ENCODE peak calls at places on chromosomes 7 and 10, in five cellular contexts. X is CD4-positive, CD25-positive, alpha-beta regulatory T cell; H is IMR-90; A is upper lobe of right lung; S is cardiac muscle cell. O is an unnamed sample.

GRCh38 chr10:7407368-7408002 is 3.3 kb downstream of the SFMBT2 start:
- DNase-seq in X (no peak), H (no peak), A (peak; percentile 65), S (no peak), O (no peak)

GRCh38 chr10:30057421-30057841 is 2.0 kb downstream of the JCAD start:
- DNase-seq in A (no peak), X (no peak), S (no peak), H (peak; percentile 40), O (no peak)

GRCh38 chr10:16509996-16510395 is 11.7 kb downstream of the C1QL3 start:
- DNase-seq in X (no peak), S (no peak), H (peak; percentile 18), A (no peak), O (no peak)

GRCh38 chr10:74233281-74233680 is 82.3 kb downstream of the ADK start:
- DNase-seq in S (no peak), H (no peak), X (no peak), A (no peak), O (no peak)

GRCh38 chr7:103148131-103148993 is 537 bp downstream of the NAPEPLD start:
- DNase-seq in A (no peak), S (no peak), X (no peak), H (no peak), O (no peak)

GRCh38 chr10:99859585-99859984 is 77.1 kb downstream of the ABCC2 start:
- DNase-seq in S (peak; percentile 55), H (no peak), X (no peak), A (no peak), O (no peak)

GRCh38 chr7:127594490-127594889 is 954 bp downstream of the FSCN3 start:
- DNase-seq in A (no peak), S (no peak), H (no peak), X (no peak), O (no peak)

GRCh38 chr7:21092923-21093702 is 306.4 kb upstream of the SP8 start:
- DNase-seq in X (no peak), H (no peak), S (no peak), A (no peak), O (no peak)

GRCh38 chr10:60517805-60518204 is 128.1 kb upstream of the ANK3 start:
- DNase-seq in X (no peak), H (no peak), A (no peak), S (no peak), O (no peak)

GRCh38 chr7:3370068-3370704 is 69.1 kb downstream of the SDK1 start:
- DNase-seq in H (no peak), S (no peak), A (no peak), X (no peak), O (no peak)

GRCh38 chr10:16992611-16993119 is 136.9 kb downstream of the CUBN start:
- DNase-seq in H (no peak), A (no peak), X (no peak), S (no peak), O (no peak)

GRCh38 chr10:62308101-62308500 is 39.5 kb upstream of the RTKN2 start:
- DNase-seq in X (no peak), A (no peak), H (peak; percentile 6), S (no peak), O (no peak)

GRCh38 chr10:124389613-124390361 is 28.9 kb downstream of the OAT start:
- DNase-seq in S (no peak), H (no peak), X (no peak), A (peak; percentile 50), O (no peak)

GRCh38 chr10:29858352-29859267 is 200.8 kb downstream of the JCAD start:
- DNase-seq in X (no peak), S (peak; percentile 93), H (peak; percentile 82), A (peak; percentile 82), O (peak; percentile 32)

GRCh38 chr7:13032524-13032923 is 345.1 kb downstream of the ARL4A start:
- DNase-seq in X (no peak), H (no peak), A (no peak), S (no peak), O (no peak)

GRCh38 chr7:151740180-151740845 is 136.6 kb downstream of the PRKAG2 start:
- DNase-seq in A (no peak), H (peak; percentile 48), S (no peak), X (no peak), O (no peak)

GRCh38 chr7:115973381-115973780 is 57.2 kb downstream of the TFEC start:
- DNase-seq in X (no peak), A (no peak), S (no peak), H (no peak), O (no peak)

GRCh38 chr7:4755045-4755444 is 20.4 kb upstream of the AP5Z1 start:
- DNase-seq in S (no peak), H (no peak), X (no peak), A (no peak), O (no peak)

GRCh38 chr7:122311719-122312118 is 7.2 kb upstream of the FEZF1 start:
- DNase-seq in X (no peak), A (no peak), H (no peak), S (no peak), O (no peak)

GRCh38 chr7:45575501-45576248 is 1.5 kb downstream of the ADCY1 start:
- DNase-seq in H (no peak), X (no peak), A (no peak), S (no peak), O (no peak)

GRCh38 chr7:88368686-88369085 is 62.0 kb upstream of the STEAP4 start:
- DNase-seq in H (no peak), X (no peak), A (no peak), S (no peak), O (no peak)

GRCh38 chr10:113073549-113074189 is 123.6 kb downstream of the TCF7L2 start:
- DNase-seq in S (no peak), H (peak; percentile 97), A (no peak), X (no peak), O (peak; percentile 38)

GRCh38 chr10:34651381-34651780 is 163.7 kb downstream of the PARD3 start:
- DNase-seq in S (peak; percentile 68), A (no peak), X (no peak), H (no peak), O (no peak)

GRCh38 chr10:34649385-34649784 is 165.7 kb downstream of the PARD3 start:
- DNase-seq in S (no peak), X (no peak), H (peak; percentile 17), A (no peak), O (no peak)

GRCh38 chr10:34650156-34650555 is 164.9 kb downstream of the PARD3 start:
- DNase-seq in X (no peak), A (no peak), S (no peak), H (no peak), O (no peak)

GRCh38 chr10:34653530-34653929 is 161.6 kb downstream of the PARD3 start:
- DNase-seq in A (no peak), X (no peak), H (no peak), S (no peak), O (no peak)

DNA sequence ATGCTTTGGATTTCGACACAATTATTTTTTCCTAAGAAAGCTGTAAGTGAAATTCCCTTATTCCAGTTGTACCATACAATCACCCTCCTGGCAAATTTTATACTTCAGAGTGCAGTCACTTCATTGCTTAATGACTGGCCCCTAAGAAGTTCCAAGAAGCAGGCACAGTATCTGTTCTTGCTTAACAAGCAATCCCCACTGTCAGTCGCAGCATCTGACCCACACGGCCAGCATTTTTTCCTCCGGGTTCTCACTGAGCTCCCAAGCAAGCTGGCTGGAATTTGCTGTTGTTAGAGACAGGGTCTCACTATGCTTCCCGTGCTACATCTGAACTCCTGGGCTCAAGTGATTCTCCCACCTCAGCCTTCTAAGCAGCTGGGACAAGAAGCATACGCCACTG is 163.3 kb downstream of the PARD3 start:
- DNase-seq in S (peak; percentile 68), H (no peak), A (no peak), X (no peak), O (no peak)
- H3K4me3 ChIP-seq in S (no peak overlapping the region), H (no peak overlapping the region), A (no peak overlapping the region), X (no peak overlapping the region), O (no peak overlapping the region)

GRCh38 chr10:75404335-75405200 is 3.0 kb upstream of the ZNF503 start:
- DNase-seq in H (no peak), A (peak; percentile 89), X (no peak), S (peak; percentile 69), O (no peak)

GRCh38 chr10:75405201-75406143 is 3.9 kb upstream of the ZNF503 start:
- DNase-seq in S (peak; percentile 72), A (peak; percentile 87), H (no peak), X (no peak), O (no peak)

GRCh38 chr10:75403144-75404022 is 1.8 kb upstream of the ZNF503 start:
- DNase-seq in H (no peak), S (peak; percentile 74), A (peak; percentile 79), X (no peak), O (no peak)

GRCh38 chr10:75402486-75403143 is 1.1 kb upstream of the ZNF503 start:
- DNase-seq in S (peak; percentile 83), X (no peak), A (peak; percentile 74), H (no peak), O (no peak)

DNA sequence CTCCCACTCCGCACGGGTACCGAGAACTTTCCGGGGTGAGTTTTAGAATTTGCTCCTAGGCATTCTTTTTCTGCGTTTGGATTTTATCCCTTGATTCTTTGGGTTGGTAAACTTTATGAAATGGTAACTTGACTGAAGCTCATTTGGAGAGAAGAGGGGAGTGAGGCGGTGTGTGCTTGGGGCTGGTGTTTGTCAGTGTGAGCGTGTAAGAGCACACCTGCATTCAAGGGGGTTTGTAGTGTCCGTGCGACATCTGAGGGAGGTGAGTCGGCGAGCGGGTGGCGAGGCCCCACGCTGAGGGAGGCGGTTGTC is 2.4 kb upstream of the ZNF503 start:
- DNase-seq in S (no peak), H (no peak), X (no peak), A (no peak), O (no peak)
- H3K27ac ChIP-seq in S (peak overlapping the region; percentile 90), H (peak overlapping the region; percentile 5), X (no peak overlapping the region), A (peak overlapping the region; percentile 96), O (peak overlapping the region; percentile 69)

DNA sequence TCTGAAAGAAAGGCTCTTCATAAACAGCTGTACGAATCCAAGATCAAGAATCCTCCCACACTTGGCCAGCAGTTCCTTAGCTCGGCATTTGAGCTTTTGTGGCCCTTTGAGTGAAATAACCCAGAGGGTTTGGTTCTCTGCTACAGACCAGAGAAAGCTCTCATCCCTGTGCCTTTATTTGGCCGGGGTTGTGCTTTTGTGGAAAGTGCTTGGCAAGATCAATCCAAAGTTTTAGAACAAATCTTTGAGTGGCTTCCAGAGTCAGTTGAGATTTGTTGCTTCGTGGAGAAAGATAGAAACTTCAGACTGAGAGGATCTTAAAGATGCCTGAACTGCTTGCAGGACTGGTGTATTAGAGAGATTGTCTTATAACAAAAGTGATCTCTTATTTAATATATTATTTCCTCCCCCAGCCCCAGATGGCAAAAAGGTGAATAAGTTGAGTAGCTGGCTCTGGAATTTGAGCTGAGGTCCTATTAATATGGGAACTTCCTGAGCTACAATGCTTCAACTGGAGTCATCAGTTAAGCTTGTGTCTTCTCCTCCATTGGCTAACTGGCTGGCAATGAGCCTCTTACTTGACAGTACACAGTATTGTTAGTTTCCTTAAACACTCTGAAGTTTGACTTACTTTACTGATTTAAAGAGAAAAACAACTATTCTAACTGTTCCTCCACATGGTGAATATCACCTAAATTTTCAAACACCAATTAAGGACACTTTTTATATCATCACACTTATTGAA is 687.3 kb downstream of the MAGI2 start:
- DNase-seq in X (no peak), H (peak; percentile 50), A (no peak), S (no peak), O (no peak)
- H3K4me3 ChIP-seq in X (no peak overlapping the region), H (no peak overlapping the region), A (no peak overlapping the region), S (no peak overlapping the region), O (no peak overlapping the region)

DNA sequence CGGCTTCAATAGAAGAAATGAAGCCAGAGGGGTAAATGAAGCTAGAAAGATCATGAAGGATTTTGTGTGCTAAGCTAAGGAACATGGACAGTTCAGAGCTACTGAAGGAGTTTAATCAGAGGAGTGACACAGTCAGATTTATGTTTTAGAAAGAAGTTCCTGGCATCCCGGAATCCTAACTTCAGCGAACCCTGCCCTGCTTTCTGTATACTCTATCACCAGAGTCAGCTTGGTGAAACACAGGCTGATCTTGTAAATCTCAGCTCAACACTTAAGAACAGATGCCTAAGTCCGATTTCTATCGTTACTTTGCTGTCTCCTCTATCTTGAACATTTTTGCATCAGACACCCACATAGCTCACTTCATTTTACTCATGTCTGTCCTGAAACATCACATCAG is 9.1 kb downstream of the AHR start:
- DNase-seq in A (no peak), H (peak; percentile 7), S (no peak), X (no peak), O (no peak)
- H3K27ac ChIP-seq in A (peak overlapping the region; percentile 75), H (no peak overlapping the region), S (no peak overlapping the region), X (peak overlapping the region; percentile 29), O (no peak overlapping the region)